ENCODE peak calls at places on chromosomes 6 and 20, in eight cellular contexts. D is pancreas; T is body of pancreas; A is H1; V is OCI-LY7; O is ovary; U is CD8-positive, alpha-beta T cell; N is DND-41. M is an unnamed sample.

GRCh38 chr20:58447733-58448391 is 58.8 kb downstream of the VAPB start:
- DNase-seq in D (no peak), T (peak; percentile 55), A (no peak), V (peak; percentile 61), O (no peak), U (peak; percentile 64), N (peak; percentile 56), M (peak; percentile 46)

GRCh38 chr6:144460224-144461095 is 175.3 kb downstream of the UTRN start:
- DNase-seq in D (no peak), T (no peak), A (no peak), V (peak; percentile 6), O (no peak), U (no peak), N (no peak), M (no peak)

GRCh38 chr20:5316188-5317158 is at the start of gene PROKR2:
- DNase-seq in D (peak; percentile 51), T (no peak), A (peak; percentile 17), V (no peak), O (no peak), U (no peak), N (no peak), M (no peak)

GRCh38 chr6:89682991-89683390 is 44.4 kb upstream of the LYRM2 start:
- DNase-seq in D (no peak), T (no peak), A (no peak), V (no peak), O (no peak), U (no peak), N (no peak), M (no peak)

GRCh38 chr6:163756079-163756478 is 341.6 kb downstream of the QKI start:
- DNase-seq in D (no peak), T (no peak), A (no peak), V (peak; percentile 93), O (no peak), U (no peak), N (no peak), M (no peak)

GRCh38 chr6:169221264-169221663 is 32.4 kb downstream of the THBS2 start:
- DNase-seq in D (no peak), T (no peak), A (no peak), V (no peak), O (no peak), U (no peak), N (no peak), M (no peak)

GRCh38 chr20:49594143-49594928 is 26.4 kb upstream of the PTGIS start:
- DNase-seq in D (no peak), T (peak; percentile 40), A (no peak), V (no peak), O (no peak), U (no peak), N (peak; percentile 88), M (no peak)

GRCh38 chr6:3460253-3460652 is 3.4 kb upstream of the SLC22A23 start:
- DNase-seq in D (no peak), T (no peak), A (no peak), V (no peak), O (no peak), U (no peak), N (no peak), M (no peak)

GRCh38 chr6:160418370-160418769 is 70.2 kb downstream of the SLC22A3 start:
- DNase-seq in D (no peak), T (no peak), A (no peak), V (no peak), O (no peak), U (no peak), N (no peak), M (no peak)

GRCh38 chr6:36852481-36853147 is 13.4 kb upstream of the CPNE5 start:
- DNase-seq in D (no peak), T (no peak), A (no peak), V (no peak), O (no peak), U (no peak), N (no peak), M (no peak)

GRCh38 chr6:6856538-6857523 is 250.9 kb upstream of the RREB1 start:
- DNase-seq in D (no peak), T (peak; percentile 69), A (no peak), V (no peak), O (no peak), U (no peak), N (peak; percentile 44), M (peak; percentile 88)

GRCh38 chr6:3218266-3218665 is 9.2 kb downstream of the TUBB2B start:
- DNase-seq in D (no peak), T (no peak), A (no peak), V (no peak), O (no peak), U (no peak), N (no peak), M (no peak)

GRCh38 chr6:65671922-65672321 is 35.1 kb downstream of the EYS start:
- DNase-seq in D (no peak), T (no peak), A (no peak), V (no peak), O (no peak), U (no peak), N (no peak), M (no peak)

DNA sequence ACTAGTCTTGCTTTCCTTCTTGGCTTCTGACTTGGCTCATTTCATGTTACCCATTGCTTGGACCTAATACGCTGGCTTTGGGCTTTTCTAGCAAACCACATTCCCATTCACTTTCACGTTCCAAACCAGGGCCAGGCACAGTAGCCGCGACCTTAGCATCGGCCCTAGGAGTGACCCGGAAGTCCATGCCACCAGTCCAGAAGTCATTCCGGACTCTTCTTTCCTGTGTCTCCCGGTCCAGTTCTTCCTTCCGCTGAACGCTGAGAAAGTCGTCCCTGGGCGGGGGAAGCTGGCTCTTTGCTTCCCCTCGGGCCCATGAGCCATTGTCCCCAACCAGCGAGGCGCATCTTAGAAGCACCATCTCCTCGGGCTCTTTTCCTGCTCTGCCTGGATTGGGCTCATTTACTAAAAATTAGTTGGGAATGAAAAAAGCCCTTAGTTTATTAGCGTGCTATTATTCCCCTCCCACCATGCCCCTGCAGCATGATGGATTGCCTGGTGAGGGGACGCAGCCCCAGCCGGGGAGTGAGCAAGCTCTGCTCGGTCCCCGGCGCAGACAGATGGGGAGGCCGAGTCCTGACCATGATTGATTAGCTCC is 115.3 kb upstream of the TOP1 start:
- DNase-seq in D (no peak), T (no peak), A (no peak), V (no peak), O (no peak), U (no peak), N (no peak), M (no peak)
- H3K27ac ChIP-seq in D (no peak overlapping the region), T (no peak overlapping the region), A (no peak overlapping the region), V (no peak overlapping the region), O (no peak overlapping the region), U (no peak overlapping the region), N (no peak overlapping the region), M (no peak overlapping the region)

GRCh38 chr6:5080574-5080973 is 4.6 kb upstream of the PPP1R3G start:
- DNase-seq in D (no peak), T (no peak), A (no peak), V (no peak), O (no peak), U (no peak), N (no peak), M (no peak)

GRCh38 chr6:5081182-5081581 is 4.0 kb upstream of the PPP1R3G start:
- DNase-seq in D (no peak), T (no peak), A (no peak), V (no peak), O (no peak), U (no peak), N (no peak), M (no peak)

GRCh38 chr6:5079692-5080091 is 5.4 kb upstream of the PPP1R3G start:
- DNase-seq in D (no peak), T (no peak), A (no peak), V (no peak), O (no peak), U (no peak), N (no peak), M (no peak)

GRCh38 chr6:5076931-5077330 is 8.2 kb upstream of the PPP1R3G start:
- DNase-seq in D (no peak), T (no peak), A (no peak), V (no peak), O (no peak), U (no peak), N (no peak), M (no peak)

DNA sequence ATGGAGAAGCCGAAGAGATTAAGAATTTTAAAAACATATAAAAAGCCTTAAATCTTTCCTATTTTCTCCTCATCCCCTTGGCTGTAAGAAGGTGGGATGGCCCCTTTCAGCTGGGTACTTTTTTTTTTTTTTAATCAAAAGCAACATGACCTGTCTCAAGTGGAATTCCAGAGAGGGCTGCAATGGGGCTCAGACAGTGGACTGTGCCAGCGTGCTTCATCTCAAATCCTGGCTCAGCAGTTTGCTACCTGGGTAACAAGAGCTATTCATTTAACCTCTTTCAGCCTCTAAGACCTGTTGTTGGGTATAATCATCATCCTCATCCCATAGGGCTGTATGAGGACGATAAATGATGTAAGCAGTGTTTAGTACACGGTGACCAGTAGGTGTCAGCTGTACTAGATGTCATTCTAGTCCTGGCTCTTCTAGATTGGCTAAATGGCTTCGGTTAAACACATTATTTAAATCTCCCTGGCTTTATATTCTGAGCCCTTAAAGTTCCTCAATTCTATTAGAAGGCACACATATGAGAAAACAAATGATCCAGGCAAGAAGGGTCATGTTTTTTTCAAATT is 6.9 kb upstream of the PPP1R3G start:
- DNase-seq in D (no peak), T (no peak), A (no peak), V (peak; percentile 5), O (no peak), U (no peak), N (no peak), M (no peak)
- TF ChIP-seq CTCF in D (no peak), T (no peak), A (no peak), V (peak; percentile 26), O (no peak), U (no peak), N (no peak), M (no peak)

GRCh38 chr20:44714701-44715494 is at the start of gene CCN5:
- DNase-seq in D (peak; percentile 93), T (peak; percentile 78), A (no peak), V (no peak), O (peak; percentile 96), U (no peak), N (no peak), M (peak; percentile 86)
- H3K4me1 ChIP-seq in D (peaks cover 6% of the 10 kb centered on the region), T (peaks cover 11% of the 10 kb centered on the region), A (no peaks in the 10 kb centered on the region), V (no peaks in the 10 kb centered on the region), O (peaks cover 32% of the 10 kb centered on the region), U (no peaks in the 10 kb centered on the region), N (no peaks in the 10 kb centered on the region), M (peaks cover 4% of the 10 kb centered on the region)

GRCh38 chr6:139943391-139943790 is 568.9 kb upstream of the CITED2 start:
- DNase-seq in D (no peak), T (peak; percentile 28), A (no peak), V (no peak), O (no peak), U (no peak), N (no peak), M (no peak)

GRCh38 chr6:139942333-139942732 is 567.9 kb upstream of the CITED2 start:
- DNase-seq in D (no peak), T (no peak), A (no peak), V (no peak), O (no peak), U (no peak), N (no peak), M (no peak)

GRCh38 chr6:139939189-139939979 is 564.9 kb upstream of the CITED2 start:
- DNase-seq in D (no peak), T (no peak), A (no peak), V (no peak), O (no peak), U (no peak), N (no peak), M (no peak)

GRCh38 chr6:139941826-139942225 is 567.4 kb upstream of the CITED2 start:
- DNase-seq in D (no peak), T (no peak), A (no peak), V (no peak), O (no peak), U (no peak), N (no peak), M (no peak)

GRCh38 chr6:139940741-139941712 is 566.6 kb upstream of the CITED2 start:
- DNase-seq in D (no peak), T (no peak), A (no peak), V (no peak), O (no peak), U (no peak), N (no peak), M (no peak)
- H3K27ac ChIP-seq in D (no peak overlapping the region), T (no peak overlapping the region), A (no peak overlapping the region), V (no peak overlapping the region), O (no peak overlapping the region), U (no peak overlapping the region), N (no peak overlapping the region), M (no peak overlapping the region)